ENCODE peak calls at places on chromosomes 13 and 19, in nine cellular contexts. U is RPMI7951; N is RPMI8226; O is CD8-positive, alpha-beta memory T cell; G is substantia nigra; Q is mesenteric fat pad; T is T-helper 17 cell; E is GOT3; V is mesothelial cell of epicardium. W is an unnamed sample.

GRCh38 chr19:37087110-37087509 is 8.9 kb downstream of the ZNF420 start:
- DNase-seq in U (no peak), N (no peak), O (no peak), G (no peak), Q (no peak), T (no peak), E (no peak), V (no peak), W (no peak)

GRCh38 chr19:46931197-46931596 is 70.4 kb downstream of the ARHGAP35 start:
- DNase-seq in U (no peak), N (no peak), O (no peak), G (no peak), Q (no peak), T (no peak), E (no peak), V (no peak), W (no peak)

GRCh38 chr13:38763446-38764381 is 76.8 kb downstream of the FREM2 start:
- DNase-seq in U (peak; percentile 6), N (peak; percentile 34), O (no peak), G (no peak), Q (no peak), T (no peak), E (no peak), V (no peak), W (no peak)

GRCh38 chr19:2461751-2462634 is 5.2 kb upstream of the LMNB2 start:
- DNase-seq in U (peak; percentile 91), N (peak; percentile 34), O (peak; percentile 37), G (no peak), Q (no peak), T (peak; percentile 35), E (peak; percentile 30), V (peak; percentile 55), W (no peak)

GRCh38 chr13:50797081-50797480 is 46.4 kb downstream of the DLEU7 start:
- DNase-seq in U (no peak), N (no peak), O (no peak), G (no peak), Q (no peak), T (no peak), E (no peak), V (no peak), W (no peak)

GRCh38 chr19:43966079-43966694 is 15.2 kb downstream of the ZNF221 start:
- DNase-seq in U (peak; percentile 7), N (no peak), O (no peak), G (no peak), Q (no peak), T (no peak), E (no peak), V (no peak), W (no peak)

GRCh38 chr19:13621413-13621812 is 115.1 kb upstream of the CACNA1A start:
- DNase-seq in U (peak; percentile 99), N (peak; percentile 28), O (no peak), G (no peak), Q (peak; percentile 49), T (no peak), E (peak; percentile 45), V (no peak), W (no peak)

GRCh38 chr13:35502456-35502855 is 26.0 kb upstream of the MAB21L1 start:
- DNase-seq in U (no peak), N (no peak), O (no peak), G (no peak), Q (no peak), T (no peak), E (no peak), V (no peak), W (no peak)

GRCh38 chr13:19634129-19634740 is 776 bp downstream of the MPHOSPH8 start:
- DNase-seq in U (peak; percentile 35), N (peak; percentile 11), O (no peak), G (no peak), Q (no peak), T (no peak), E (no peak), V (no peak), W (no peak)

GRCh38 chr19:32022946-32023832 is 322.2 kb upstream of the ZNF507 start:
- DNase-seq in U (peak; percentile 41), N (no peak), O (no peak), G (no peak), Q (no peak), T (no peak), E (no peak), V (peak; percentile 58), W (no peak)

GRCh38 chr13:43319617-43320444 is 296.4 kb downstream of the DNAJC15 start:
- DNase-seq in U (no peak), N (no peak), O (no peak), G (no peak), Q (no peak), T (no peak), E (no peak), V (no peak), W (no peak)

GRCh38 chr19:4730740-4731171 is 7.1 kb upstream of the DPP9 start:
- DNase-seq in U (no peak), N (peak; percentile 56), O (peak; percentile 52), G (no peak), Q (no peak), T (peak; percentile 49), E (peak; percentile 15), V (no peak), W (no peak)

GRCh38 chr13:107450931-107451330 is 764.4 kb downstream of the LIG4 start:
- DNase-seq in U (peak; percentile 99), N (no peak), O (no peak), G (no peak), Q (no peak), T (no peak), E (no peak), V (no peak), W (no peak)

GRCh38 chr13:80307401-80307987 is 33.4 kb downstream of the SPRY2 start:
- DNase-seq in U (no peak), N (no peak), O (no peak), G (no peak), Q (no peak), T (no peak), E (no peak), V (no peak), W (no peak)